ENCODE peak calls at places on chromosomes 4 and X, in eight cellular contexts. One of them, this sample, is unnamed.

GRCh38 chr4:141497627-141498026 is 138.8 kb upstream of the IL15 start:
- DNase-seq in GM23338: no peak
- DNase-seq in transverse colon: no peak
- DNase-seq in GM12891: peak; percentile 2
- DNase-seq in SK-N-SH: no peak
- DNase-seq in sigmoid colon: no peak
- DNase-seq in spleen: no peak
- DNase-seq in stomach: no peak
- DNase-seq in this sample: no peak

GRCh38 chr4:102560743-102561341 is 59.7 kb downstream of the NFKB1 start:
- DNase-seq in GM23338: no peak
- DNase-seq in transverse colon: no peak
- DNase-seq in GM12891: no peak
- DNase-seq in SK-N-SH: no peak
- DNase-seq in sigmoid colon: no peak
- DNase-seq in spleen: no peak
- DNase-seq in stomach: no peak
- DNase-seq in this sample: no peak

GRCh38 chr4:99816611-99817309 is at the start of gene DAPP1:
- DNase-seq in GM23338: no peak
- DNase-seq in transverse colon: peak; percentile 81
- DNase-seq in GM12891: peak; percentile 25
- DNase-seq in SK-N-SH: no peak
- DNase-seq in sigmoid colon: peak; percentile 70
- DNase-seq in spleen: peak; percentile 93
- DNase-seq in stomach: peak; percentile 74
- DNase-seq in this sample: no peak

GRCh38 chr4:74474345-74475099 is 29.6 kb downstream of the AREG start:
- DNase-seq in GM23338: no peak
- DNase-seq in transverse colon: no peak
- DNase-seq in GM12891: no peak
- DNase-seq in SK-N-SH: no peak
- DNase-seq in sigmoid colon: no peak
- DNase-seq in spleen: no peak
- DNase-seq in stomach: no peak
- DNase-seq in this sample: no peak

GRCh38 chr4:25113915-25114904 is 46.0 kb downstream of the SEPSECS start:
- DNase-seq in GM23338: no peak
- DNase-seq in transverse colon: no peak
- DNase-seq in GM12891: no peak
- DNase-seq in SK-N-SH: no peak
- DNase-seq in sigmoid colon: no peak
- DNase-seq in spleen: no peak
- DNase-seq in stomach: no peak
- DNase-seq in this sample: no peak

GRCh38 chrX:131795442-131796229 is 227.5 kb upstream of the STK26 start:
- DNase-seq in GM23338: no peak
- DNase-seq in transverse colon: peak; percentile 28
- DNase-seq in GM12891: no peak
- DNase-seq in SK-N-SH: peak; percentile 16
- DNase-seq in sigmoid colon: no peak
- DNase-seq in spleen: no peak
- DNase-seq in stomach: peak; percentile 59
- DNase-seq in this sample: no peak

GRCh38 chr4:106369456-106370060 is 980 bp upstream of the GIMD1 start:
- DNase-seq in GM23338: peak; percentile 83
- DNase-seq in transverse colon: no peak
- DNase-seq in GM12891: peak; percentile 7
- DNase-seq in SK-N-SH: peak; percentile 14
- DNase-seq in sigmoid colon: no peak
- DNase-seq in spleen: no peak
- DNase-seq in stomach: no peak
- DNase-seq in this sample: peak; percentile 84

GRCh38 chr4:61427818-61428495 is 227.8 kb downstream of the ADGRL3 start:
- DNase-seq in GM23338: no peak
- DNase-seq in transverse colon: no peak
- DNase-seq in GM12891: no peak
- DNase-seq in SK-N-SH: no peak
- DNase-seq in sigmoid colon: no peak
- DNase-seq in spleen: no peak
- DNase-seq in stomach: no peak
- DNase-seq in this sample: no peak

GRCh38 chr4:127236875-127237274 is 395.9 kb upstream of the INTU start:
- DNase-seq in GM23338: no peak
- DNase-seq in transverse colon: no peak
- DNase-seq in GM12891: no peak
- DNase-seq in SK-N-SH: no peak
- DNase-seq in sigmoid colon: no peak
- DNase-seq in spleen: no peak
- DNase-seq in stomach: no peak
- DNase-seq in this sample: no peak

GRCh38 chr4:15893967-15894366 is 44.6 kb downstream of the FGFBP1 start:
- DNase-seq in GM23338: no peak
- DNase-seq in transverse colon: no peak
- DNase-seq in GM12891: no peak
- DNase-seq in SK-N-SH: no peak
- DNase-seq in sigmoid colon: no peak
- DNase-seq in spleen: no peak
- DNase-seq in stomach: no peak
- DNase-seq in this sample: no peak

GRCh38 chrX:106906361-106906760 is 3.2 kb upstream of the RIPPLY1 start:
- DNase-seq in GM23338: no peak
- DNase-seq in transverse colon: no peak
- DNase-seq in GM12891: no peak
- DNase-seq in SK-N-SH: no peak
- DNase-seq in sigmoid colon: no peak
- DNase-seq in spleen: no peak
- DNase-seq in stomach: no peak
- DNase-seq in this sample: no peak

GRCh38 chrX:31717474-31717873 is 645.6 kb upstream of the FTHL17 start:
- DNase-seq in GM23338: no peak
- DNase-seq in transverse colon: no peak
- DNase-seq in GM12891: no peak
- DNase-seq in SK-N-SH: no peak
- DNase-seq in sigmoid colon: no peak
- DNase-seq in spleen: no peak
- DNase-seq in stomach: no peak
- DNase-seq in this sample: no peak

GRCh38 chrX:146224442-146224841 is 406.8 kb downstream of the SLITRK2 start:
- DNase-seq in GM23338: peak; percentile 34
- DNase-seq in transverse colon: no peak
- DNase-seq in GM12891: no peak
- DNase-seq in SK-N-SH: no peak
- DNase-seq in sigmoid colon: no peak
- DNase-seq in spleen: no peak
- DNase-seq in stomach: no peak
- DNase-seq in this sample: no peak

GRCh38 chrX:19739683-19740082 is 147.7 kb downstream of the SH3KBP1 start:
- DNase-seq in GM23338: peak; percentile 67
- DNase-seq in transverse colon: peak; percentile 71
- DNase-seq in GM12891: no peak
- DNase-seq in SK-N-SH: peak; percentile 64
- DNase-seq in sigmoid colon: peak; percentile 75
- DNase-seq in spleen: peak; percentile 81
- DNase-seq in stomach: peak; percentile 66
- DNase-seq in this sample: no peak

GRCh38 chrX:154315416-154315815 is 19.8 kb downstream of the TKTL1 start:
- DNase-seq in GM23338: no peak
- DNase-seq in transverse colon: no peak
- DNase-seq in GM12891: no peak
- DNase-seq in SK-N-SH: no peak
- DNase-seq in sigmoid colon: no peak
- DNase-seq in spleen: peak; percentile 52
- DNase-seq in stomach: no peak
- DNase-seq in this sample: no peak

GRCh38 chrX:40063555-40063954 is 34.2 kb downstream of the BCOR start:
- DNase-seq in GM23338: no peak
- DNase-seq in transverse colon: no peak
- DNase-seq in GM12891: no peak
- DNase-seq in SK-N-SH: no peak
- DNase-seq in sigmoid colon: no peak
- DNase-seq in spleen: no peak
- DNase-seq in stomach: no peak
- DNase-seq in this sample: no peak

GRCh38 chr4:83548151-83548905 is 12.4 kb downstream of the GPAT3 start:
- DNase-seq in GM23338: peak; percentile 19
- DNase-seq in transverse colon: peak; percentile 86
- DNase-seq in GM12891: no peak
- DNase-seq in SK-N-SH: no peak
- DNase-seq in sigmoid colon: peak; percentile 78
- DNase-seq in spleen: peak; percentile 86
- DNase-seq in stomach: peak; percentile 83
- DNase-seq in this sample: no peak

GRCh38 chrX:57918750-57919436 is 8.6 kb upstream of the ZXDA start:
- DNase-seq in GM23338: peak; percentile 39
- DNase-seq in transverse colon: peak; percentile 27
- DNase-seq in GM12891: no peak
- DNase-seq in SK-N-SH: peak; percentile 11
- DNase-seq in sigmoid colon: no peak
- DNase-seq in spleen: no peak
- DNase-seq in stomach: peak; percentile 32
- DNase-seq in this sample: no peak

GRCh38 chr4:76147454-76148141 is 599 bp downstream of the NUP54 start:
- DNase-seq in GM23338: peak; percentile 98
- DNase-seq in transverse colon: peak; percentile 60
- DNase-seq in GM12891: peak; percentile 32
- DNase-seq in SK-N-SH: peak; percentile 84
- DNase-seq in sigmoid colon: peak; percentile 72
- DNase-seq in spleen: no peak
- DNase-seq in stomach: peak; percentile 46
- DNase-seq in this sample: peak; percentile 50

DNA sequence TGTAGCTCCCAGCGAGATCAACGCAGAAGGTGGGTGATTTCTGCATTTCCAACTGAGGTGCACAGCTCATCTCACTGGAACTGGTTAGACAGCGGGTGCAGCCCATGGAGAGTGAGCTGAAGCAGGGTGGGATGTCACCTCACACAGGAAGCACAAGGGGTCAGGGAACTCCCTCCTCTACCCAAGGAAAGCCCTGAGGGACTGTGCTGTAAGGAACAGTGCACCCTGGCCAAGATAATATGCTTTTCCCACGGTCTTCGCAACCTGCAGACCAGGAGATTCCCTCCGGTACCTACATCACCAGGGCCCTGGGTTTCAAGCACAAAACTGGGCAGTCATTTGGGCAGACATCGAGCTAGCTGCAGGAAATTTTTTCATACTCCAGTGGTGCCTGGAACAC is 216.4 kb upstream of the TET2 start:
- DNase-seq in GM23338: no peak
- DNase-seq in transverse colon: no peak
- DNase-seq in GM12891: no peak
- DNase-seq in SK-N-SH: no peak
- DNase-seq in sigmoid colon: no peak
- DNase-seq in spleen: no peak
- DNase-seq in stomach: no peak
- DNase-seq in this sample: no peak
- TF ChIP-seq POLR2AphosphoS5 in GM23338: no peak
- TF ChIP-seq POLR2AphosphoS5 in transverse colon: no peak
- TF ChIP-seq POLR2AphosphoS5 in GM12891: no peak
- TF ChIP-seq POLR2AphosphoS5 in SK-N-SH: no peak
- TF ChIP-seq POLR2AphosphoS5 in sigmoid colon: no peak
- TF ChIP-seq POLR2AphosphoS5 in spleen: no peak
- TF ChIP-seq POLR2AphosphoS5 in stomach: no peak
- TF ChIP-seq POLR2AphosphoS5 in this sample: no peak

DNA sequence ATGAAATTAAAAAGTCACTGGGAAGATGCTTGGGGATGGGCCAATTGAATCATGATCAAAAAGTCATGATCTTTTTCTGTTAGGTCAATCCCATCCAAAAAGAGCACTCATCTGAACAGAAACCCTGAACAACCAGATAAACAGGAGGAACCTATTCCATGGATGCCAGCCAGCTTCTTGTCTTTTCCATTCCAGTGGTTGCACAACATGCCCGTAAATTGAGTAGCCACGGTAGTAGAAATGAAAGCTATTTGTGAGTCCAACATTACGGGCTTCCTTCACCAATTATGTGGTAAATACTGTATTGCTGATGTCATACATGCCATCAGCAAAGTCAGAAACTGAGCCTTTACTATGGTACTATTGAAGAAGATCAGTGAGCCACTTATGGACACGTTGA is 982.4 kb upstream of the HS3ST1 start:
- DNase-seq in GM23338: no peak
- DNase-seq in transverse colon: no peak
- DNase-seq in GM12891: no peak
- DNase-seq in SK-N-SH: no peak
- DNase-seq in sigmoid colon: no peak
- DNase-seq in spleen: no peak
- DNase-seq in stomach: no peak
- DNase-seq in this sample: no peak
- TF ChIP-seq POLR2AphosphoS5 in GM23338: no peak
- TF ChIP-seq POLR2AphosphoS5 in transverse colon: no peak
- TF ChIP-seq POLR2AphosphoS5 in GM12891: no peak
- TF ChIP-seq POLR2AphosphoS5 in SK-N-SH: no peak
- TF ChIP-seq POLR2AphosphoS5 in sigmoid colon: no peak
- TF ChIP-seq POLR2AphosphoS5 in spleen: no peak
- TF ChIP-seq POLR2AphosphoS5 in stomach: no peak
- TF ChIP-seq POLR2AphosphoS5 in this sample: no peak

DNA sequence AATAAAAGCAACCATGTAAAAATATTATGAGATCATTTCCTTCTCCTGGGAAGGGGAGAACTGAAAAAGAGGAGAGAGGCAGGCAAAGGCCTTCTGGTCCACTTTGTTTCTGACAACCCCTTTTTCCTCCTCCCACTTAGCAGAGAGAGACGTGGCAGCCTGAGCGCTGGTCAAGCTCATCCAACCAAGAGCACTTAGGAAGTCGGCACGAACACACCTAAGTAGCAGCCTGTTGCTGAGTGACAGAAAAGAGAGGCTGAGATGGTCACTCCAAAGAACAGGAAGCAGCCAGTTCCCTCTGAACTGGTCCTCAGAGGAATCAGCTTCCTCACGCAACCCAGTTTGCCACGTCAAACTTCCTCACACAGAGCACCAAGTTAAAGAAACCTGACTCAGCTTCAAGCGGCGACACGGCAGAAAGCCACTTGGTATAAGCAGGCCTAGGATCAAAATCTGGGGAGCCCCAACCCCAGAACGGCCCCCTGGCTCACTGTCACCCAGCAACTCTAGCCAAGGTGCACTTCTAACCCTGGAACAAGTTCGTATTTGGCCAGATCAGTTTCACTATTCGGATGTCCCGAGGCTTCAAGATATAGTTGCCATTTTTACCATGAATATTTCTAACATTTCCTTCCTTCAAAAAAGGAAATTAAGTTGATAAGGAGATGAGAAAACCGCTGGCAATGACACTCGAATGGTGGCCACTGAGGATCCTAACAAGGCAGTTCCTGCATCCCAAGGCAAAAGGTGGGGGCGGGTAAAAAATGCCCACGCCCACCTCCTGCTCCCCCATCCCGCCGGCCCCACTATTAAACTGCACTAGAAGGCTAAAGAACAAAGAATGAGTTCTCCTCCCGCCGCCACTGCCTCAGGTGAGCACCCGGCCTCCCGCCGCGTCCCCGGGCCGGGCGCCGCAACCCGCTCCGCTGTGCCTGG is 698 bp downstream of the SEC24D start:
- DNase-seq in GM23338: peak; percentile 81
- DNase-seq in transverse colon: peak; percentile 70
- DNase-seq in GM12891: no peak
- DNase-seq in SK-N-SH: peak; percentile 62
- DNase-seq in sigmoid colon: peak; percentile 86
- DNase-seq in spleen: peak; percentile 87
- DNase-seq in stomach: peak; percentile 68
- DNase-seq in this sample: no peak
- TF ChIP-seq POLR2AphosphoS5 in GM23338: no peak
- TF ChIP-seq POLR2AphosphoS5 in transverse colon: peak; percentile 79
- TF ChIP-seq POLR2AphosphoS5 in GM12891: peak; percentile 80
- TF ChIP-seq POLR2AphosphoS5 in SK-N-SH: peak; percentile 35
- TF ChIP-seq POLR2AphosphoS5 in sigmoid colon: peak; percentile 70
- TF ChIP-seq POLR2AphosphoS5 in spleen: no peak
- TF ChIP-seq POLR2AphosphoS5 in stomach: peak; percentile 80
- TF ChIP-seq POLR2AphosphoS5 in this sample: no peak

GRCh38 chrX:50638123-50638522 is 167.5 kb upstream of the DGKK start:
- DNase-seq in GM23338: no peak
- DNase-seq in transverse colon: no peak
- DNase-seq in GM12891: no peak
- DNase-seq in SK-N-SH: no peak
- DNase-seq in sigmoid colon: no peak
- DNase-seq in spleen: no peak
- DNase-seq in stomach: no peak
- DNase-seq in this sample: no peak
- TF ChIP-seq POLR2AphosphoS5 in GM23338: no peak
- TF ChIP-seq POLR2AphosphoS5 in transverse colon: no peak
- TF ChIP-seq POLR2AphosphoS5 in GM12891: no peak
- TF ChIP-seq POLR2AphosphoS5 in SK-N-SH: no peak
- TF ChIP-seq POLR2AphosphoS5 in sigmoid colon: no peak
- TF ChIP-seq POLR2AphosphoS5 in spleen: no peak
- TF ChIP-seq POLR2AphosphoS5 in stomach: no peak
- TF ChIP-seq POLR2AphosphoS5 in this sample: no peak